ENCODE peak calls at places on chromosomes 7 and 10, in five cellular contexts. M is esophagus squamous epithelium; N is CD4-positive, CD25-positive, alpha-beta regulatory T cell; B is HCT116; G is BE2C. J is an unnamed sample.

GRCh38 chr10:119080521-119081259 is at the start of gene EIF3A:
- DNase-seq in B (peak; percentile 92), G (peak; percentile 93), N (peak; percentile 93), M (peak; percentile 48), J (peak; percentile 83)

GRCh38 chr10:97124211-97124610 is 61.5 kb downstream of the SLIT1 start:
- DNase-seq in B (no peak), M (no peak), N (no peak), G (no peak), J (no peak)

GRCh38 chr7:55481126-55481525 is 91.2 kb downstream of the VOPP1 start:
- DNase-seq in G (no peak), B (no peak), N (no peak), M (no peak), J (no peak)

GRCh38 chr10:76297787-76298281 is 866.4 kb downstream of the LRMDA start:
- DNase-seq in B (no peak), G (no peak), N (no peak), M (no peak), J (no peak)

GRCh38 chr10:89525556-89525955 is 9.8 kb downstream of the SLC16A12 start:
- DNase-seq in M (no peak), G (no peak), N (no peak), B (no peak), J (no peak)

GRCh38 chr10:101974091-101974799 is 81.7 kb downstream of the ARMH3 start:
- DNase-seq in G (no peak), B (no peak), M (no peak), N (no peak), J (no peak)

GRCh38 chr7:112176693-112177415 is 29.3 kb downstream of the DOCK4 start:
- DNase-seq in M (no peak), B (no peak), G (no peak), N (no peak), J (no peak)

GRCh38 chr10:133224076-133224475 is 5.9 kb upstream of the UTF1 start:
- DNase-seq in M (no peak), G (no peak), N (no peak), B (no peak), J (no peak)

GRCh38 chr10:3484306-3485187 is 300.5 kb downstream of the KLF6 start:
- DNase-seq in M (no peak), G (no peak), N (no peak), B (no peak), J (no peak)

GRCh38 chr7:92836489-92837213 is at the start of gene CDK6:
- DNase-seq in G (peak; percentile 58), B (no peak), N (peak; percentile 50), M (no peak), J (peak; percentile 37)

GRCh38 chr10:131755200-131755599 is 145.6 kb upstream of the PPP2R2D start:
- DNase-seq in M (no peak), N (no peak), B (no peak), G (no peak), J (no peak)

GRCh38 chr7:81715984-81716588 is 53.8 kb downstream of the HGF start:
- DNase-seq in G (peak; percentile 63), N (no peak), B (peak; percentile 60), M (no peak), J (no peak)

GRCh38 chr10:68047088-68047487 is 28.0 kb downstream of the HERC4 start:
- DNase-seq in N (no peak), B (no peak), M (no peak), G (no peak), J (no peak)

GRCh38 chr7:75920431-75921161 is 5.6 kb downstream of the POR start:
- DNase-seq in M (no peak), N (peak; percentile 43), G (no peak), B (no peak), J (no peak)

GRCh38 chr7:12210179-12211053 is 678 bp upstream of the TMEM106B start:
- DNase-seq in B (no peak), G (no peak), N (no peak), M (no peak), J (no peak)

GRCh38 chr10:1373287-1373686 is 317.1 kb downstream of the WDR37 start:
- DNase-seq in G (no peak), M (no peak), N (no peak), B (no peak), J (no peak)

GRCh38 chr7:75646551-75647102 is 92.1 kb downstream of the HIP1 start:
- DNase-seq in G (no peak), M (no peak), B (no peak), N (no peak), J (no peak)

GRCh38 chr7:42914726-42915045 is 2.8 kb upstream of the C7orf25 start:
- DNase-seq in N (no peak), B (no peak), M (no peak), G (no peak), J (no peak)

GRCh38 chr10:95644935-95645334 is 11.6 kb downstream of the ALDH18A1 start:
- DNase-seq in M (no peak), B (no peak), G (no peak), N (no peak), J (no peak)

DNA sequence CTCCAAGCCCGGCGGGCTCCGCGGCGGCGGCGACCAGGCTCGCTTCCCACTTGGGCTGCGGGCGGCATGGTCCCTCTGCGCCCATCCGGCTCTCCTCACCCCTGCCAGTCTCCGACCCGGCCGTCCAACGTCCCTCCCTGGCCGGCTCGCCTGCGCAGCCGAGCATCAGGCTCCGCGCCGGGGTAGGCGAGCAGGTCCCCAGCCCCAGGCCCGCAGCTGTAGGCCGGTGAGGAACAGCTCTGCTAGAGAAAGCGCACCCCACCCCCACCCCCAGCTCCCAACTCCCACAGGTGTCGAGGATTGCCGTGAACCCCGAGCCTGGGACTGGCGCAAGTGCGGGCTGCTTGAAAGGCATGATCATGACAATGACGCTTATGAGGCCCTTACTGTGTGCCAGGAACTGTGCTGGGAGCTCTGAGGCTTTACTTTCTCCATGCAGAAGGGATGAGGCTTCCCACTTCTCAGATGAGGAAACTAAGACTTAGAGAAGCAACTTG is 20.8 kb upstream of the PAX2 start:
- DNase-seq in B (no peak), M (no peak), N (no peak), G (no peak), J (no peak)
- H3K4me3 ChIP-seq in B (no peak overlapping the region), M (peak overlapping the region; percentile 30), N (no peak overlapping the region), G (peak overlapping the region; percentile 46), J (no peak overlapping the region)

GRCh38 chr7:156518466-156518865 is 122.1 kb upstream of the RNF32 start:
- DNase-seq in N (no peak), M (no peak), G (no peak), B (no peak), J (no peak)
- H3K27me3 ChIP-seq in N (no peaks in the 10 kb centered on the region), M (no peaks in the 10 kb centered on the region), G (peaks cover 8% of the 10 kb centered on the region), B (no peaks in the 10 kb centered on the region), J (no peaks in the 10 kb centered on the region)

DNA sequence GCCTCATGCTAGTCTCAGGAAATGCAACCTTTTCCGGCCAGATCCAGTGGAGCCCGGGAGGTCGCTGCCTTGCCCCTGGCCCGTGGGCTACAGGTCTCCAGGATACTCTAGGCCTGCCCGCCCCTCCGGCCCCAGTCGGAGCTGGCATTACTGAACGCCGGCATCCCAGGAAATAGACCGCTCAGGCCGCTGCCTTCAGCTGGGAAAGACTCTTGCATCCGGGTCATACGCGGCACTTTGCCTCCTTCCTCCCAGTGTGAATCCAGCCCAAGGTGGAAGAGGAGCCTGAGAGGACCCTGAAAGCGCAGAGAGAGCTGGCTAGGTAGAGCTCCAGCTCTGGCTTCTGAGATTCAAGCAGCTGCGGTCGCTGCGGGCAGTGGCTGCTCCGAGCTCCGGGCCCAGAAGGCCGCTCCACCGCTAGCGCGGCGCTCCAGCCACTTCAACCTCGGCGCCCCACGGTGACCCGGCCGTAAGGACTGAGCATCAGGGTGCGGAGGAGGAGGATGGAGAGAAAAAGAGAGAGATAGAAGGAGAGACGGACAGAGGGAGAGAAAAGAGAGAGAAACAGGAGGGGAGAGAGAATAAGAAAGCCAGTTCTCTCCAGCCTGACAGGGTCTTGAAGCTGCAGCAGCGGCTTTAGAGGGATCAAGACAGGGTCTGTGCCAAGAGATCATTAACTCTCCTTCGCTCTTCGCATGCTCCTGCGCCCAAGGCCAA is 1.7 kb upstream of the HOXA10 start:
- DNase-seq in G (no peak), B (no peak), N (no peak), M (no peak), J (no peak)
- H3K4me3 ChIP-seq in G (no peak overlapping the region), B (no peak overlapping the region), N (no peak overlapping the region), M (no peak overlapping the region), J (no peak overlapping the region)

DNA sequence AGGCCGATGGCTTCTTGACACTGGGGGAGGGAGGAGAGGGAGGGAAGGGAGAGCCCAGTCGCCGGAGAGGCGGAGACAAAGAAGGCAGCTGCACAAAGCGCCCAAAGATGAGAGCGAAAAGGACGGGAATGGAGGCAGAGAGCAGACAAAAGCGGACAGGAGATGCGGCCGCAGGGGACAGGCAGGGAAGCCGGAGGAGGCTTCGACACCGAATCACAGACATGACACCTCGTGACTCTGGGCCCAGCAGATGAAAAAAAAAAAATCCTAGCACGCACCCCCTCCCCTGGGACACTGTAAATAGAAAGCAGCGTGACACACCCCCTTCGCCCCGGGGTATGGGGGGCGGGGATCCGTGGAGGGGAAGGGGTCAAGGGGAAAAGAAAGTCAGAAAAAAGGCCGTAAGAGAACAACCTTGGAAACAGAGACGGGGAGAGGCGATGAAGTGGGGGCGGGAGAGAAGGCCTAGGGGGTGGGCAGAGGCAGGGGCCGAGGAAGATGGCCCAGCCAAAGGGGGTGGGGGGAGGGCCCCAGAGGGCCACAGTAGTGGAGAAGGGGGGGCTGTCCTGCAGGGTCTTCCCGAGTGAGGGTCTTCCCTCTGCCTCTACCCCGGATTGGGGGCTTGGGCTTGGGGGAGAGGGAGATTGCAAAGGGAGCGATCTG is 845 bp downstream of the NAT16 start:
- DNase-seq in B (no peak), G (peak; percentile 33), N (no peak), M (no peak), J (no peak)
- H3K27me3 ChIP-seq in B (no peaks in the 10 kb centered on the region), G (peaks cover 15% of the 10 kb centered on the region), N (peaks cover 28% of the 10 kb centered on the region), M (peaks cover 40% of the 10 kb centered on the region), J (peaks cover 61% of the 10 kb centered on the region)

DNA sequence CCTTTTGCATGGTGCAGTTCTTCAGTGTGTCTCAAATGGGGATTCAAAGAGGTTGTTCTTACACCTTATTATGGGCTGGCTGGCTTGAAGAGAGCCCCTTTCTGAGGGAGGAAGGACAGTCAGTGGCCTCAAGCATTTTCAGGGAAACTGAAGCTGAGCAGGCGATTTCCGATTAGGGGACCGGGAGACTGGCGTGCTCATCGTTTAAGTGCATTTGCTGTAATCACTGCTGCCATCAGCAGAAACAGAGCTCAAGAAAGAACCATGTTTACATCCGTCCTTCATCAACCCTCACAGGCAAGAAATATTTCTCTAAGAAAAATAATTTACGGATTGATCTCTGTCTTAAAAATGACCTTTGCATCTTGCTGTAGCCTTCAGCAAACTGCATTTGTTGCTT is 32.2 kb downstream of the DNAJB6 start:
- DNase-seq in N (no peak), M (no peak), B (no peak), G (peak; percentile 20), J (no peak)
- H3K4me3 ChIP-seq in N (no peak overlapping the region), M (no peak overlapping the region), B (no peak overlapping the region), G (no peak overlapping the region), J (no peak overlapping the region)

GRCh38 chr7:97734255-97734654 is 2.4 kb downstream of the TAC1 start:
- DNase-seq in M (no peak), G (no peak), B (no peak), N (no peak), J (no peak)
- H3K27me3 ChIP-seq in M (peaks cover 18% of the 10 kb centered on the region), G (peaks cover 44% of the 10 kb centered on the region), B (peaks cover 11% of the 10 kb centered on the region), N (peaks cover 25% of the 10 kb centered on the region), J (peaks cover 12% of the 10 kb centered on the region)